ENCODE peak calls at places on chromosomes 12 and 14, in six cellular contexts. U, S, W, Y, R and O are unnamed samples.

GRCh38 chr12:51948066-51948465 is 3.4 kb upstream of the ACVR1B start:
- DNase-seq in S (no peak), W (no peak), Y (no peak), R (no peak), U (no peak), O (no peak)

GRCh38 chr12:103499571-103499970 is 3.8 kb upstream of the C12orf42 start:
- DNase-seq in Y (no peak), U (no peak), S (no peak), R (no peak), W (no peak), O (no peak)

GRCh38 chr14:88551094-88551870 is 3.5 kb downstream of the PTPN21 start:
- DNase-seq in Y (no peak), S (peak; percentile 81), U (no peak), R (peak; percentile 55), W (peak; percentile 72), O (peak; percentile 69)

GRCh38 chr12:120744922-120745493 is 19.4 kb downstream of the ACADS start:
- DNase-seq in S (no peak), W (no peak), U (no peak), R (no peak), Y (no peak), O (no peak)

GRCh38 chr12:4164591-4165558 is 108.7 kb upstream of the CCND2 start:
- DNase-seq in R (no peak), S (peak; percentile 50), U (no peak), W (peak; percentile 59), Y (no peak), O (peak; percentile 45)

GRCh38 chr12:12592930-12593329 is 18.7 kb upstream of the CREBL2 start:
- DNase-seq in S (no peak), U (no peak), R (no peak), Y (no peak), W (peak; percentile 55), O (no peak)

GRCh38 chr14:95784137-95784536 is 70.2 kb upstream of the TCL1A start:
- DNase-seq in W (peak; percentile 14), S (no peak), U (peak; percentile 55), R (no peak), Y (no peak), O (no peak)

GRCh38 chr14:65411656-65412188 is 808 bp upstream of the FUT8 start:
- DNase-seq in U (peak; percentile 89), W (peak; percentile 91), Y (peak; percentile 46), R (peak; percentile 89), S (peak; percentile 94), O (peak; percentile 88)

GRCh38 chr12:117111386-117112267 is 12.4 kb upstream of the TESC start:
- DNase-seq in R (no peak), S (no peak), Y (no peak), U (no peak), W (no peak), O (no peak)

GRCh38 chr12:57603758-57604453 is 718 bp upstream of the DTX3 start:
- DNase-seq in S (no peak), W (peak; percentile 64), Y (no peak), U (no peak), R (no peak), O (peak; percentile 82)

GRCh38 chr14:91753501-91754128 is 21.7 kb upstream of the CATSPERB start:
- DNase-seq in S (no peak), U (no peak), R (no peak), W (no peak), Y (no peak), O (no peak)
- H3K4me1 ChIP-seq in S (peaks cover 19% of the 10 kb centered on the region), U (no peaks in the 10 kb centered on the region), R (no peaks in the 10 kb centered on the region), W (no peaks in the 10 kb centered on the region), Y (no peaks in the 10 kb centered on the region), O (no peaks in the 10 kb centered on the region)

DNA sequence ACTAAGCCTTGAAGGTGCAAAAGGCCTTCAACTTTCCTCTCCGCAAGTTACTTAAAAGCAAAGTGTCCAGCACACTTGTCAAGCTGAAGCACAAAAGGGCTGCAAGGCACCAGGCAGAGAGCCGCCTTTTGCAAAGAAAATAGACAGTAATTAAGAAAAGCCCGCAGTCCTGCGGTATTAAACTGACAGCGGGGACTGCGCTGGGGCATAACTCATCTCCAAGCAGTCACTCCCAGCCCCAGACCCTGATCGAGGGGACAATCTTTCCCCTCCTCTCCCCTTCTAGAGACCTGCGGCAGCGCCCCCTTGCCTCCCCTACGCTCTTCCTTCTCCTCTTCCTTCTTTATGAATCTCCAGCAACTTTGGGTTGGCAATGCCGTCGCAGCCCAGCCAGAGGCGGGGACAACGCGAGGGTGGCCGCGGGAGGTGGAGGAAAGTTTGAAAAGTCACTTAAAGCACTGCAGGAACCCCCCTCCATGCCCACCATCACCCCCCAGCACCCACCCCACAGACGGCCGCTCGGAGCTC is 200.9 kb upstream of the CAND1 start:
- DNase-seq in S (no peak), U (peak; percentile 5), Y (no peak), R (no peak), W (no peak), O (no peak)
- TF ChIP-seq CTCF in S (no peak), U (peak; percentile 26), Y (peak; percentile 22), R (no peak), W (no peak), O (no peak)

DNA sequence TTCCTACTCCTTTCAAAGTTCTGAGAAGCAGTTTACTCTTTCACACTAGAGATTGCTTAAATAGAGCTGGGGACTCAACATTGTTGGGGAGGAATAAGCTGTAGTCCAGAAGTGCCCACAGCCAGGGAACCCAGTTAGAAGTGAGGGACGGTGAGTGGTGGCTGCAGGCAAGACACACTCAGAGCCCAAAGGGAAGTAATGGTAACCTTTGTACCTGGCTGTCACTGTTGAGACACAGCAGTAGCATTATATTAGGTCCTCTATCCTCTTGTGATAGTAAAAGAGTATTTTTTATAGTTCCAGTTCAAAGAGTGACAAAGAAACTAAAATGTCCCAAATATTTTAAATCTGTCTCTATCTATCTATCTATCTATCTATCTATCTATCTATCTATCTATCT is 263.3 kb downstream of the TTC6 start:
- DNase-seq in S (no peak), U (no peak), W (no peak), R (no peak), Y (no peak), O (no peak)
- H3K4me1 ChIP-seq in S (no peaks in the 10 kb centered on the region), U (no peaks in the 10 kb centered on the region), W (no peaks in the 10 kb centered on the region), R (no peaks in the 10 kb centered on the region), Y (no peaks in the 10 kb centered on the region), O (no peaks in the 10 kb centered on the region)

DNA sequence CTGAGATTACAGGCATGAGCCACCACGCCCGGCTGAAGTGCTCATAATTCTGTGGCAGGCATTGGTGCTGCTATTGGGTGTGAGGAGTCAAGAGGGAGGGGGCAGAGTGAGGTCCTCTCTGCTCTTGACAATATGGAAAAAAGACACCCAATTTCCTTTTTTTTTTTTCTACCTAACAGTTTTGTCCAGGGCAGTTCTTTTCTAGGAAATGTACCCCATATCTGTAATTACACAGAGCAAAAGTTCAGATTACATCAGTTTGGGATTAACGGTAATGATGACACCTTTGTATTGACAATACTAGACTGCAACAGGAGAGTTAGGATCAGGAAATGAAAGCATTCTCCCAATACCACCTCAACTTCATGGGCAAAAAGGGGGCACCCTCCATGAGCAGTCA is 36.3 kb downstream of the IGF1 start:
- DNase-seq in Y (no peak), R (no peak), S (no peak), U (no peak), W (no peak), O (no peak)
- TF ChIP-seq CTCF in Y (no peak), R (no peak), S (no peak), U (no peak), W (no peak), O (no peak)